ENCODE peak calls at places on chromosomes 7 and 10, in seven cellular contexts. A is GM12865, J is heart left ventricle, M is upper lobe of right lung, K is psoas muscle, G is lower lobe of right lung, S is foreskin fibroblast. V is an unnamed sample.

GRCh38 chr10:11794566-11794965 is 28.6 kb upstream of the PROSER2 start:
- DNase-seq in M (no peak), S (no peak), K (no peak), A (no peak), G (no peak), J (no peak), V (no peak)

GRCh38 chr10:4067552-4068254 is 282.7 kb upstream of the KLF6 start:
- DNase-seq in M (no peak), A (peak; percentile 9), G (no peak), S (peak; percentile 56), K (no peak), J (no peak), V (no peak)

GRCh38 chr10:79910344-79910743 is 38.6 kb downstream of the SFTPD start:
- DNase-seq in G (no peak), S (peak; percentile 14), M (no peak), K (no peak), A (peak; percentile 11), J (no peak), V (no peak)

GRCh38 chr10:95759233-95759826 is 3.4 kb downstream of the ENTPD1 start:
- DNase-seq in G (no peak), M (no peak), S (peak; percentile 20), A (peak; percentile 26), K (no peak), J (no peak), V (no peak)

GRCh38 chr7:155066417-155066950 is 3.6 kb upstream of the HTR5A start:
- DNase-seq in M (no peak), A (no peak), J (no peak), G (no peak), K (no peak), S (peak; percentile 64), V (peak; percentile 33)

GRCh38 chr10:114902151-114902550 is 35.8 kb upstream of the TRUB1 start:
- DNase-seq in K (no peak), S (no peak), M (no peak), G (no peak), A (no peak), J (no peak), V (no peak)

GRCh38 chr7:32415936-32416335 is 74.2 kb downstream of the LSM5 start:
- DNase-seq in J (no peak), S (no peak), K (no peak), A (no peak), G (no peak), M (no peak), V (no peak)

GRCh38 chr7:100675581-100676350 is 2.2 kb downstream of the GNB2 start:
- DNase-seq in K (peak; percentile 85), A (peak; percentile 91), S (peak; percentile 83), G (peak; percentile 92), M (peak; percentile 91), J (peak; percentile 92), V (peak; percentile 90)

DNA sequence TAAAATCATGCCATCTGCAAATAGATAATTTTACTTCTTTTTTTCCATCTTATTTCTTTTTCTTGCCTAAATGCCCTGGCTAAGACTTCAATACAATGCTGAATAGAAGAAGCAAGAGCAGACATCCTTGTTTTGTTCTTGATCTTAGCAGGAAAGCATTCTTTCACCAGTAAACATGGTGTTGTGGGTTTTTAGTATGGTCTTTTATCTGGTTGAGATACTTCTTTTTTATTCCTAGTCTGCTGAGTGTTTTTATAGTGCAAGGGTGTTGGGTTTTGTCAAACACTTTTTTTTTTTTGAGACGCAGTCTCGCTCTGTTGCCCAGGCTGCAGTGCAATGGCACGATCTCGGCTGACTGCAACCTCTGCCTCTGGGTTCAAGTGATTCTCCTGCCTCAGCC is 232.3 kb downstream of the DNAJC1 start:
- DNase-seq in K (no peak), M (no peak), A (no peak), G (no peak), J (no peak), S (no peak), V (no peak)
- H3K4me3 ChIP-seq in K (no peak overlapping the region), M (no peak overlapping the region), A (no peak overlapping the region), G (no peak overlapping the region), J (no peak overlapping the region), S (no peak overlapping the region), V (no peak overlapping the region)

GRCh38 chr10:50604823-50605222 is 18.9 kb downstream of the SGMS1 start:
- DNase-seq in A (no peak), K (no peak), S (peak; percentile 20), J (no peak), M (no peak), G (no peak), V (no peak)

GRCh38 chr10:50604049-50604640 is 19.6 kb downstream of the SGMS1 start:
- DNase-seq in G (no peak), A (peak; percentile 68), M (no peak), K (no peak), J (no peak), S (peak; percentile 34), V (no peak)

GRCh38 chr10:50601974-50602373 is 21.8 kb downstream of the SGMS1 start:
- DNase-seq in S (no peak), M (no peak), G (no peak), J (no peak), A (no peak), K (no peak), V (no peak)

GRCh38 chr10:50605280-50606270 is 18.2 kb downstream of the SGMS1 start:
- DNase-seq in A (peak; percentile 73), K (peak; percentile 22), J (no peak), M (no peak), S (peak; percentile 92), G (no peak), V (peak; percentile 55)

GRCh38 chr10:50603151-50603850 is 20.5 kb downstream of the SGMS1 start:
- DNase-seq in A (no peak), K (no peak), G (no peak), M (no peak), J (no peak), S (no peak), V (no peak)
- H3K4me3 ChIP-seq in A (no peak overlapping the region), K (no peak overlapping the region), G (no peak overlapping the region), M (no peak overlapping the region), J (no peak overlapping the region), S (no peak overlapping the region), V (no peak overlapping the region)

GRCh38 chr10:69800109-69800508 is 1.6 kb upstream of the COL13A1 start:
- DNase-seq in M (no peak), S (peak; percentile 84), K (no peak), A (peak; percentile 24), G (no peak), J (no peak), V (no peak)

GRCh38 chr10:69801094-69801433 is 642 bp upstream of the COL13A1 start:
- DNase-seq in M (peak; percentile 73), G (peak; percentile 57), A (peak; percentile 40), K (peak; percentile 61), J (no peak), S (peak; percentile 74), V (no peak)

GRCh38 chr10:69800665-69801064 is 1.0 kb upstream of the COL13A1 start:
- DNase-seq in G (no peak), M (no peak), J (no peak), S (no peak), K (no peak), A (no peak), V (no peak)

GRCh38 chr10:69802424-69803161 is 887 bp downstream of the COL13A1 start:
- DNase-seq in K (peak; percentile 45), S (peak; percentile 87), M (no peak), G (no peak), A (no peak), J (no peak), V (no peak)

GRCh38 chr10:69801434-69802315 is at the start of gene COL13A1:
- DNase-seq in A (no peak), S (peak; percentile 88), M (peak; percentile 73), J (no peak), G (peak; percentile 55), K (peak; percentile 66), V (no peak)
- H3K4me3 ChIP-seq in A (no peak within 1 kb of the TSS), S (peak within 1 kb of the TSS; percentile 87), M (peak within 1 kb of the TSS; percentile 55), J (peak within 1 kb of the TSS; percentile 55), G (peak within 1 kb of the TSS; percentile 55), K (peak within 1 kb of the TSS; percentile 86), V (peak within 1 kb of the TSS; percentile 16)

DNA sequence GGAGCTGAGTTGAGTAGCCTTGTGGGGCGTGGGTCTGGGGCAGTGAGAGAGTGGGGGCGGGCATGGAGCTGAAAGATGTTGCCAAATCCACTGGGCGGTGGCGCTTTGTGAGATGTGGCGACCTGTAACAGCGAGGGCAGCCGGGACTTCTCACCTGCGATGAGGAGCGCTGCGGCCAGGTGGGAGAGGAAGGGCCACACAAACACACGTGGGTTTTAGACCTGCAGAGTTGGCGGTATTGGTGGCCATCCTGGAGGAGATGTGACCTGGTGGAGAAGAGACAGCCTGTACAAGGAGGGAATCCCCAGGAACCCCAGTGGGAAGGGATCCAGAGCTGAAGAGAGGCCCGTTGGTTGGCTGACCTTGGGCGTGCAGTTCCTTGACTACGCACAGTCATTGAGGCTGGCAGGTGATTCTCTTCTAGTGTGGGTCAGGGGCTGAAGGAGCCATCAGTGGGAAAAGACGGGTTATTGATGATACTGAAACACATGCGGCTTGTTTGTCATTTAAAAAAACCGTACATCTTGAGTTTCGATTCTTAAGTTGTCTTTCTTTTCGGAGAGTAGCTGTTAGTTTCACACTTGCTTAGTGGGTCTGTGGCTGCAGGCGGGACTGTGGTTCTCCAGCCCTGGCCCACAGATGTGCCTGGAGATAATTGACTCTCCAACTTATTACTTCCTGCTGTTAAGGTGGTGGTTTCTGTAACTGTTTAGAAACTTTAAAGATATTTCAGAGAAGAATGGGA is 2.4 kb downstream of the CHST12 start:
- DNase-seq in K (no peak), M (no peak), G (no peak), J (no peak), S (no peak), A (peak; percentile 94), V (no peak)
- H3K4me3 ChIP-seq in K (no peak overlapping the region), M (peak overlapping the region; percentile 89), G (peak overlapping the region; percentile 75), J (no peak overlapping the region), S (no peak overlapping the region), A (peak overlapping the region; percentile 93), V (no peak overlapping the region)

DNA sequence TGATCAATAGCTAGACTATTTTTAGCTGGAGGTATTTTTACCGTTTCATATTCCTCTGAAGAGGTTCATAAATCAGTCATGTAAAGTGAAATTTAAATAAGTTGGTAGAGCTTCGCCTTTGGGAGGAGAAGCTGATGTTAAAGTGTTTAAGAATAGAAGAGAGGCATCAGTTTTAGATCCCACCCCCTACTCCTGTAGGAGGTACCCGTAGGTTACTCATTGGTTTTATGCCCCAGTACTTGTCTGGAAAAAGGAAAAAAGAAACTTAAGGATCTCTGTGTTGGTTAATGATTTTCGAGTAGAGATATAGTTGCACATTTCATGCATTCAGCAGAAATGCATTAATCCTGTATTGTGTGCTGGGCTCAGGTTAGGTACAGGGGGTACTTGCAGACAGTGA is 8.7 kb downstream of the ZNF365 start:
- DNase-seq in M (no peak), G (no peak), K (no peak), J (no peak), S (no peak), A (no peak), V (no peak)
- H3K4me3 ChIP-seq in M (no peak overlapping the region), G (no peak overlapping the region), K (no peak overlapping the region), J (no peak overlapping the region), S (no peak overlapping the region), A (no peak overlapping the region), V (no peak overlapping the region)